ENCODE peak calls at places on chromosomes 13 and 19, in four cellular contexts. J, B, W and P are unnamed samples.

GRCh38 chr13:109145631-109146030 is 516.2 kb downstream of the MYO16 start:
- DNase-seq in J (peak; percentile 89), B (peak; percentile 74), W (peak; percentile 72), P (peak; percentile 37)

GRCh38 chr19:54470991-54471782 is 1.9 kb downstream of the CDC42EP5 start:
- DNase-seq in J (peak; percentile 48), B (no peak), W (no peak), P (no peak)

GRCh38 chr19:46727757-46728156 is 10.8 kb upstream of the PRKD2 start:
- DNase-seq in J (no peak), B (no peak), W (no peak), P (no peak)

GRCh38 chr19:35264281-35265125 is 4.3 kb upstream of the USF2 start:
- DNase-seq in J (no peak), B (no peak), W (no peak), P (no peak)

GRCh38 chr13:39452412-39452811 is 150.6 kb downstream of the LHFPL6 start:
- DNase-seq in J (peak; percentile 37), B (peak; percentile 55), W (no peak), P (no peak)

GRCh38 chr19:49555600-49556411 is 24.6 kb downstream of the NOSIP start:
- DNase-seq in J (peak; percentile 43), B (peak; percentile 90), W (no peak), P (peak; percentile 72)

GRCh38 chr13:110944121-110944967 is 29.5 kb upstream of the ANKRD10 start:
- DNase-seq in J (peak; percentile 70), B (peak; percentile 44), W (peak; percentile 69), P (peak; percentile 20)

GRCh38 chr13:76619631-76620030 is 266.6 kb downstream of the KCTD12 start:
- DNase-seq in J (no peak), B (peak; percentile 80), W (no peak), P (no peak)

GRCh38 chr13:98453254-98453843 is 123.6 kb downstream of the STK24 start:
- DNase-seq in J (peak; percentile 49), B (no peak), W (no peak), P (no peak)

GRCh38 chr19:47230122-47230920 is 678 bp downstream of the BBC3 start:
- DNase-seq in J (peak; percentile 47), B (peak; percentile 49), W (peak; percentile 18), P (peak; percentile 67)

GRCh38 chr19:1773173-1773572 is 19.9 kb downstream of the ONECUT3 start:
- DNase-seq in J (peak; percentile 65), B (no peak), W (no peak), P (no peak)

GRCh38 chr19:1776606-1777147 is 23.4 kb downstream of the ONECUT3 start:
- DNase-seq in J (no peak), B (no peak), W (no peak), P (no peak)

GRCh38 chr19:1775951-1776605 is 22.8 kb downstream of the ONECUT3 start:
- DNase-seq in J (no peak), B (no peak), W (no peak), P (no peak)

GRCh38 chr19:1777149-1777548 is 23.8 kb downstream of the ONECUT3 start:
- DNase-seq in J (no peak), B (no peak), W (no peak), P (no peak)

DNA sequence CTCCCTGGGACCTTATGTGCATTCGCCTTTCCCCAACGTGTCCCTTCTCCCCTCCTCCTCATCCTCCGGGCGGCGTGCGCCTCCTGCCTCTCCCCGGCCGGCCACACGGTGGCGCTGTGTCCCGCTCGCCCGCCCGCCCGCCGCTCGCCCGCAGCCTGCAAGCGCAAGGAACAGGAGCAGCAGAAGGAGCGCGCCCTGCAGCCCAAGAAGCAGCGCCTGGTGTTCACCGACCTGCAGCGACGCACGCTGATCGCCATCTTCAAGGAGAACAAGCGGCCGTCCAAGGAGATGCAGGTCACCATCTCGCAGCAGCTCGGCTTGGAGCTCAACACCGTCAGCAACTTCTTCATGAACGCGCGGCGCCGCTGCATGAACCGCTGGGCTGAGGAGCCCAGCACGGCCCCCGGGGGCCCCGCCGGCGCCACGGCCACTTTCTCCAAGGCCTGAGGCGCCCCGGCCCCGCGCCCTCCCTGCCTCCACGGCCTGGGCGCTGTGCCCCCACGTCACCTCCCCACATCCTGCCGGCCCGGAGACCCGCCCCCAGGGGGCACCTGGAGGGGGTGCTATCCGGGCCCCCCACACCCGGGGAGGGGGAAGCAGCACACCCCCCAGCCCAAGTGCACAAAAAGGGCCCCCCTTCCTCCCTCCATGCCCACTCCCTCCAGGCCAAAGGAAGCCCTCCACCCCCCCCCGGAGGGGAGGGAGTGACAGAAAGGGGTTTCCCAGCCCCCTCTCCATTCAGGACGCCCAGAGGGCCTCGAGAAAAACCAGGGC is 21.9 kb downstream of the ONECUT3 start:
- DNase-seq in J (peak; percentile 33), B (no peak), W (no peak), P (no peak)
- TF ChIP-seq CTCF in J (peak; percentile 49), B (peak; percentile 60), W (peak; percentile 26), P (peak; percentile 88)

GRCh38 chr13:22175211-22175610 is 504.3 kb downstream of the FGF9 start:
- DNase-seq in J (no peak), B (no peak), W (no peak), P (no peak)

GRCh38 chr13:22176968-22177545 is 506.2 kb downstream of the FGF9 start:
- DNase-seq in J (no peak), B (no peak), W (peak; percentile 43), P (no peak)

GRCh38 chr13:22173605-22174004 is 502.7 kb downstream of the FGF9 start:
- DNase-seq in J (peak; percentile 16), B (no peak), W (peak; percentile 90), P (no peak)

GRCh38 chr13:22178878-22179277 is 508.0 kb downstream of the FGF9 start:
- DNase-seq in J (no peak), B (no peak), W (no peak), P (no peak)

DNA sequence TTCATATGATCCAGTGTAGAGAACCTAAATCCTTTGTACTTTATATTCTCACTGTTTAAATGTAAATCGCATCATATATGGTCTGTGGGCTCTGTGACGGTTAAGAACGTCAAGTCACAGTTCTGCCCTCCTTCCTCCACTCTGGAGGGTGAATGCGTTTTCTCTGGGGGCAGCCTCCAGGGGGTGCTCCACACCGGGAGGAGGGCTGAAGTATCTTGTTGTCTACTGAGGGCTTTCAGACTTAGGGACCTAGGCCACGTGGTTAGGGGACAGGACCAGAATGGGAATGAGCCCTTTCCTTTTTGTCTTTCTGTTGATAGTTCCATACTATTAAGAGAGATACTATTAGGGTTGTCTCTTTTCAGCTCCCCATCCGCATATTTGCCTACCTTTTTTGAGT is 504.9 kb downstream of the FGF9 start:
- DNase-seq in J (no peak), B (no peak), W (no peak), P (no peak)
- TF ChIP-seq CTCF in J (no peak), B (no peak), W (no peak), P (no peak)

DNA sequence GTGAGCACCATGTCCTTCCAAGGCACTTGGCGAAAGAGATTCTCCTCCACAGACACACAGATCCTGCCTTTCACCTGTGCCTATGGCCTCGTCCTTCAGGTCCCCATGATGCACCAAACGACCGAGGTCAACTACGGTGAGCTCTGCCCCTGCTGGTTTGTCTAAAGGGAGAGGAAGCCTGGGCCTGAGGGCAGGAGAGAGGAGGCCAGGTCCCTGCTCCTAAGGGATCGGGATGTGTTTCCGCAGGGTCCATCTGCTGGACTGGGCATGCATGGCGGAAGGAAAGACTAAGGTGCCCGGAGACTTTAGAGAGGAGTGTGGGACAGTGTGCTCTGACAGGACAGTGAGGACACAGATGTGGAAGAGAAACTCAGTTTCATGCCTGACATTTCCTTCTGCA is 7.6 kb downstream of the SERPINE3 start:
- DNase-seq in J (no peak), B (no peak), W (no peak), P (no peak)
- TF ChIP-seq CTCF in J (no peak), B (no peak), W (no peak), P (no peak)

DNA sequence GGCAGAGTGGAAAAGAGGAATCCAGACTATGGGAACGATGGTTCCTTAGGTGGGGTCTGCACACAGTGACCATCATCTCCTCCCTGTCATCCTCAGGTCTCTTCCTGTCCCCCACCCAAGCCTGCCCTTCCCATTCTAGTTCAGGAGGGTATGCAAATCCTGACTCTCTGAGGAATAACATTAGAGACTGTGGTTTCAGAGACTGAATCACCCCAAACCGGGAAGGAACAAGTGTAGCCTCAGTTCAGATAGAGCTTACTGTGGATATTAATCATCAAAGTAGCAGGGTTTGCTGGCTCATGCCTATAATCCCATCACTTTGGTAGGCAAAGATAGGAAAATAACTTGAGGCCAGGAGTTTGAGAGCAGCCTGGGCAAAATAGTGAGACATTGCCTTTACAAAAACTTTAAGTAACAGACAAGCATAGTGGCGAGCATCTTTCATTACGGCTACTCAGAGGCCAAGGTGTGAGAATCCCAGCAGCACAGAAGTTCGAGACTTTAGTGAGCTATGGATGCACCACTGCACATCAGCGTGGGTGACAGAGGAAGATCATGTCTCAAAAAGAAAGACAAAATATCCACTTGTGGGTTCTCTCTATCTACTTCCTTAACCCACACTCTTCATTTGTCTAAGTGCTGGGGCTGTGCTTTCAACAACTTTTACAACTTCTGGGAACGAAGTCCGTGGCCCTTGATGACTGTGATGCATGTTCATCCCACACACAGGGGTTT is 19.3 kb upstream of the LGALS13 start:
- DNase-seq in J (no peak), B (no peak), W (no peak), P (no peak)
- TF ChIP-seq CTCF in J (no peak), B (no peak), W (no peak), P (no peak)